ENCODE peak calls at places on chromosomes 3 and 15, in six cellular contexts. One of them, this sample, is unnamed.

GRCh38 chr3:27590437-27591320 is 106.5 kb upstream of the SLC4A7 start:
- DNase-seq in fibroblast of lung: peak
- DNase-seq in stimulated activated CD8-positive, alpha-beta memory T cell treated with anti-CD3 and anti-CD28 coated beads, Interleukin-4, amount 100 ng/mL, for 1 hour: no peak
- DNase-seq in GM04503: no peak
- DNase-seq in sigmoid colon: no peak
- DNase-seq in iPS-NIHi11: no peak
- DNase-seq in this sample: no peak

GRCh38 chr15:72307036-72307435 is 12.9 kb downstream of the CELF6 start:
- DNase-seq in fibroblast of lung: no peak
- DNase-seq in stimulated activated CD8-positive, alpha-beta memory T cell treated with anti-CD3 and anti-CD28 coated beads, Interleukin-4, amount 100 ng/mL, for 1 hour: no peak
- DNase-seq in GM04503: no peak
- DNase-seq in sigmoid colon: peak
- DNase-seq in iPS-NIHi11: no peak
- DNase-seq in this sample: no peak

GRCh38 chr3:133691410-133692107 is 29.8 kb upstream of the TOPBP1 start:
- DNase-seq in fibroblast of lung: no peak
- DNase-seq in stimulated activated CD8-positive, alpha-beta memory T cell treated with anti-CD3 and anti-CD28 coated beads, Interleukin-4, amount 100 ng/mL, for 1 hour: no peak
- DNase-seq in GM04503: no peak
- DNase-seq in sigmoid colon: no peak
- DNase-seq in iPS-NIHi11: no peak
- DNase-seq in this sample: no peak

GRCh38 chr3:29901097-29901496 is 620.2 kb downstream of the RBMS3 start:
- DNase-seq in fibroblast of lung: no peak
- DNase-seq in stimulated activated CD8-positive, alpha-beta memory T cell treated with anti-CD3 and anti-CD28 coated beads, Interleukin-4, amount 100 ng/mL, for 1 hour: no peak
- DNase-seq in GM04503: no peak
- DNase-seq in sigmoid colon: no peak
- DNase-seq in iPS-NIHi11: no peak
- DNase-seq in this sample: peak

GRCh38 chr3:36493051-36493450 is 112.7 kb downstream of the STAC start:
- DNase-seq in fibroblast of lung: no peak
- DNase-seq in stimulated activated CD8-positive, alpha-beta memory T cell treated with anti-CD3 and anti-CD28 coated beads, Interleukin-4, amount 100 ng/mL, for 1 hour: no peak
- DNase-seq in GM04503: no peak
- DNase-seq in sigmoid colon: no peak
- DNase-seq in iPS-NIHi11: no peak
- DNase-seq in this sample: no peak

GRCh38 chr3:10437272-10437994 is 68.0 kb downstream of the ATP2B2 start:
- DNase-seq in fibroblast of lung: peak
- DNase-seq in stimulated activated CD8-positive, alpha-beta memory T cell treated with anti-CD3 and anti-CD28 coated beads, Interleukin-4, amount 100 ng/mL, for 1 hour: peak
- DNase-seq in GM04503: peak
- DNase-seq in sigmoid colon: no peak
- DNase-seq in iPS-NIHi11: no peak
- DNase-seq in this sample: peak

GRCh38 chr3:126417461-126418255 is 22.9 kb downstream of the CFAP100 start:
- DNase-seq in fibroblast of lung: no peak
- DNase-seq in stimulated activated CD8-positive, alpha-beta memory T cell treated with anti-CD3 and anti-CD28 coated beads, Interleukin-4, amount 100 ng/mL, for 1 hour: no peak
- DNase-seq in GM04503: no peak
- DNase-seq in sigmoid colon: peak
- DNase-seq in iPS-NIHi11: no peak
- DNase-seq in this sample: no peak

GRCh38 chr15:40763801-40764765 is at the start of gene GCHFR:
- DNase-seq in fibroblast of lung: peak
- DNase-seq in stimulated activated CD8-positive, alpha-beta memory T cell treated with anti-CD3 and anti-CD28 coated beads, Interleukin-4, amount 100 ng/mL, for 1 hour: no peak
- DNase-seq in GM04503: no peak
- DNase-seq in sigmoid colon: peak
- DNase-seq in iPS-NIHi11: peak
- DNase-seq in this sample: no peak

GRCh38 chr3:127777861-127778711 is 44.2 kb downstream of the MGLL start:
- DNase-seq in fibroblast of lung: no peak
- DNase-seq in stimulated activated CD8-positive, alpha-beta memory T cell treated with anti-CD3 and anti-CD28 coated beads, Interleukin-4, amount 100 ng/mL, for 1 hour: no peak
- DNase-seq in GM04503: no peak
- DNase-seq in sigmoid colon: no peak
- DNase-seq in iPS-NIHi11: no peak
- DNase-seq in this sample: no peak

GRCh38 chr3:108153451-108153981 is 62.7 kb upstream of the CD47 start:
- DNase-seq in fibroblast of lung: peak
- DNase-seq in stimulated activated CD8-positive, alpha-beta memory T cell treated with anti-CD3 and anti-CD28 coated beads, Interleukin-4, amount 100 ng/mL, for 1 hour: peak
- DNase-seq in GM04503: no peak
- DNase-seq in sigmoid colon: no peak
- DNase-seq in iPS-NIHi11: peak
- DNase-seq in this sample: no peak

GRCh38 chr15:75551076-75551475 is 28.0 kb downstream of the PTPN9 start:
- DNase-seq in fibroblast of lung: no peak
- DNase-seq in stimulated activated CD8-positive, alpha-beta memory T cell treated with anti-CD3 and anti-CD28 coated beads, Interleukin-4, amount 100 ng/mL, for 1 hour: no peak
- DNase-seq in GM04503: no peak
- DNase-seq in sigmoid colon: no peak
- DNase-seq in iPS-NIHi11: no peak
- DNase-seq in this sample: no peak

GRCh38 chr15:32682569-32682968 is 35.2 kb upstream of the GREM1 start:
- DNase-seq in fibroblast of lung: peak
- DNase-seq in stimulated activated CD8-positive, alpha-beta memory T cell treated with anti-CD3 and anti-CD28 coated beads, Interleukin-4, amount 100 ng/mL, for 1 hour: no peak
- DNase-seq in GM04503: peak
- DNase-seq in sigmoid colon: no peak
- DNase-seq in iPS-NIHi11: no peak
- DNase-seq in this sample: peak

GRCh38 chr15:26691249-26691648 is 81.6 kb downstream of the GABRB3 start:
- DNase-seq in fibroblast of lung: no peak
- DNase-seq in stimulated activated CD8-positive, alpha-beta memory T cell treated with anti-CD3 and anti-CD28 coated beads, Interleukin-4, amount 100 ng/mL, for 1 hour: no peak
- DNase-seq in GM04503: no peak
- DNase-seq in sigmoid colon: no peak
- DNase-seq in iPS-NIHi11: peak
- DNase-seq in this sample: no peak

GRCh38 chr3:62051506-62051905 is 321.8 kb downstream of the FEZF2 start:
- DNase-seq in fibroblast of lung: peak
- DNase-seq in stimulated activated CD8-positive, alpha-beta memory T cell treated with anti-CD3 and anti-CD28 coated beads, Interleukin-4, amount 100 ng/mL, for 1 hour: no peak
- DNase-seq in GM04503: no peak
- DNase-seq in sigmoid colon: no peak
- DNase-seq in iPS-NIHi11: peak
- DNase-seq in this sample: peak

GRCh38 chr3:69444980-69445379 is 59.1 kb upstream of the FRMD4B start:
- DNase-seq in fibroblast of lung: peak
- DNase-seq in stimulated activated CD8-positive, alpha-beta memory T cell treated with anti-CD3 and anti-CD28 coated beads, Interleukin-4, amount 100 ng/mL, for 1 hour: no peak
- DNase-seq in GM04503: no peak
- DNase-seq in sigmoid colon: no peak
- DNase-seq in iPS-NIHi11: no peak
- DNase-seq in this sample: no peak

GRCh38 chr15:29535952-29536351 is 266.3 kb upstream of the NSMCE3 start:
- DNase-seq in fibroblast of lung: no peak
- DNase-seq in stimulated activated CD8-positive, alpha-beta memory T cell treated with anti-CD3 and anti-CD28 coated beads, Interleukin-4, amount 100 ng/mL, for 1 hour: no peak
- DNase-seq in GM04503: no peak
- DNase-seq in sigmoid colon: no peak
- DNase-seq in iPS-NIHi11: no peak
- DNase-seq in this sample: no peak

GRCh38 chr3:183281126-183281797 is 28.2 kb downstream of the B3GNT5 start:
- DNase-seq in fibroblast of lung: no peak
- DNase-seq in stimulated activated CD8-positive, alpha-beta memory T cell treated with anti-CD3 and anti-CD28 coated beads, Interleukin-4, amount 100 ng/mL, for 1 hour: no peak
- DNase-seq in GM04503: no peak
- DNase-seq in sigmoid colon: no peak
- DNase-seq in iPS-NIHi11: no peak
- DNase-seq in this sample: peak

GRCh38 chr3:31270010-31270409 is 262.7 kb upstream of the STT3B start:
- DNase-seq in fibroblast of lung: no peak
- DNase-seq in stimulated activated CD8-positive, alpha-beta memory T cell treated with anti-CD3 and anti-CD28 coated beads, Interleukin-4, amount 100 ng/mL, for 1 hour: no peak
- DNase-seq in GM04503: no peak
- DNase-seq in sigmoid colon: no peak
- DNase-seq in iPS-NIHi11: no peak
- DNase-seq in this sample: no peak

GRCh38 chr3:69386535-69387385 is 872 bp upstream of the FRMD4B start:
- DNase-seq in fibroblast of lung: no peak
- DNase-seq in stimulated activated CD8-positive, alpha-beta memory T cell treated with anti-CD3 and anti-CD28 coated beads, Interleukin-4, amount 100 ng/mL, for 1 hour: no peak
- DNase-seq in GM04503: no peak
- DNase-seq in sigmoid colon: no peak
- DNase-seq in iPS-NIHi11: peak
- DNase-seq in this sample: no peak

GRCh38 chr3:164879201-164879600 is 199.1 kb downstream of the SI start:
- DNase-seq in fibroblast of lung: no peak
- DNase-seq in stimulated activated CD8-positive, alpha-beta memory T cell treated with anti-CD3 and anti-CD28 coated beads, Interleukin-4, amount 100 ng/mL, for 1 hour: no peak
- DNase-seq in GM04503: no peak
- DNase-seq in sigmoid colon: no peak
- DNase-seq in iPS-NIHi11: no peak
- DNase-seq in this sample: no peak

GRCh38 chr15:92393994-92394326 is 279 bp downstream of the ST8SIA2 start:
- DNase-seq in fibroblast of lung: no peak
- DNase-seq in stimulated activated CD8-positive, alpha-beta memory T cell treated with anti-CD3 and anti-CD28 coated beads, Interleukin-4, amount 100 ng/mL, for 1 hour: no peak
- DNase-seq in GM04503: no peak
- DNase-seq in sigmoid colon: no peak
- DNase-seq in iPS-NIHi11: peak
- DNase-seq in this sample: no peak

GRCh38 chr15:31384568-31384967 is 57.9 kb downstream of the KLF13 start:
- DNase-seq in fibroblast of lung: no peak
- DNase-seq in stimulated activated CD8-positive, alpha-beta memory T cell treated with anti-CD3 and anti-CD28 coated beads, Interleukin-4, amount 100 ng/mL, for 1 hour: no peak
- DNase-seq in GM04503: no peak
- DNase-seq in sigmoid colon: no peak
- DNase-seq in iPS-NIHi11: no peak
- DNase-seq in this sample: no peak

GRCh38 chr3:127524300-127524896 is 66.1 kb downstream of the TPRA1 start:
- DNase-seq in fibroblast of lung: no peak
- DNase-seq in stimulated activated CD8-positive, alpha-beta memory T cell treated with anti-CD3 and anti-CD28 coated beads, Interleukin-4, amount 100 ng/mL, for 1 hour: no peak
- DNase-seq in GM04503: no peak
- DNase-seq in sigmoid colon: no peak
- DNase-seq in iPS-NIHi11: peak
- DNase-seq in this sample: no peak

GRCh38 chr15:43958894-43959330 is 132.1 kb downstream of the WDR76 start:
- DNase-seq in fibroblast of lung: peak
- DNase-seq in stimulated activated CD8-positive, alpha-beta memory T cell treated with anti-CD3 and anti-CD28 coated beads, Interleukin-4, amount 100 ng/mL, for 1 hour: no peak
- DNase-seq in GM04503: peak
- DNase-seq in sigmoid colon: no peak
- DNase-seq in iPS-NIHi11: no peak
- DNase-seq in this sample: peak

GRCh38 chr15:101458158-101458895 is 31.2 kb downstream of the PCSK6 start:
- DNase-seq in fibroblast of lung: no peak
- DNase-seq in stimulated activated CD8-positive, alpha-beta memory T cell treated with anti-CD3 and anti-CD28 coated beads, Interleukin-4, amount 100 ng/mL, for 1 hour: no peak
- DNase-seq in GM04503: no peak
- DNase-seq in sigmoid colon: peak
- DNase-seq in iPS-NIHi11: no peak
- DNase-seq in this sample: no peak

GRCh38 chr15:79595995-79596622 is 164.0 kb downstream of the MINAR1 start:
- DNase-seq in fibroblast of lung: peak
- DNase-seq in stimulated activated CD8-positive, alpha-beta memory T cell treated with anti-CD3 and anti-CD28 coated beads, Interleukin-4, amount 100 ng/mL, for 1 hour: no peak
- DNase-seq in GM04503: no peak
- DNase-seq in sigmoid colon: no peak
- DNase-seq in iPS-NIHi11: peak
- DNase-seq in this sample: peak

GRCh38 chr3:14428087-14429067 is 26.0 kb downstream of the SLC6A6 start:
- DNase-seq in fibroblast of lung: peak
- DNase-seq in stimulated activated CD8-positive, alpha-beta memory T cell treated with anti-CD3 and anti-CD28 coated beads, Interleukin-4, amount 100 ng/mL, for 1 hour: no peak
- DNase-seq in GM04503: no peak
- DNase-seq in sigmoid colon: no peak
- DNase-seq in iPS-NIHi11: peak
- DNase-seq in this sample: peak

GRCh38 chr3:8644748-8645390 is at the start of gene SSUH2:
- DNase-seq in fibroblast of lung: no peak
- DNase-seq in stimulated activated CD8-positive, alpha-beta memory T cell treated with anti-CD3 and anti-CD28 coated beads, Interleukin-4, amount 100 ng/mL, for 1 hour: no peak
- DNase-seq in GM04503: no peak
- DNase-seq in sigmoid colon: peak
- DNase-seq in iPS-NIHi11: no peak
- DNase-seq in this sample: no peak

GRCh38 chr3:128591728-128592426 is 58.7 kb downstream of the RPN1 start:
- DNase-seq in fibroblast of lung: no peak
- DNase-seq in stimulated activated CD8-positive, alpha-beta memory T cell treated with anti-CD3 and anti-CD28 coated beads, Interleukin-4, amount 100 ng/mL, for 1 hour: no peak
- DNase-seq in GM04503: no peak
- DNase-seq in sigmoid colon: no peak
- DNase-seq in iPS-NIHi11: no peak
- DNase-seq in this sample: no peak

GRCh38 chr3:128498127-128498626 is 5.2 kb upstream of the GATA2 start:
- DNase-seq in fibroblast of lung: no peak
- DNase-seq in stimulated activated CD8-positive, alpha-beta memory T cell treated with anti-CD3 and anti-CD28 coated beads, Interleukin-4, amount 100 ng/mL, for 1 hour: no peak
- DNase-seq in GM04503: no peak
- DNase-seq in sigmoid colon: peak
- DNase-seq in iPS-NIHi11: no peak
- DNase-seq in this sample: no peak

GRCh38 chr15:81777546-81777945 is 268.3 kb downstream of the MEX3B start:
- DNase-seq in fibroblast of lung: no peak
- DNase-seq in stimulated activated CD8-positive, alpha-beta memory T cell treated with anti-CD3 and anti-CD28 coated beads, Interleukin-4, amount 100 ng/mL, for 1 hour: no peak
- DNase-seq in GM04503: no peak
- DNase-seq in sigmoid colon: no peak
- DNase-seq in iPS-NIHi11: no peak
- DNase-seq in this sample: no peak

GRCh38 chr3:41881233-41881821 is 80.6 kb downstream of the ULK4 start:
- DNase-seq in fibroblast of lung: peak
- DNase-seq in stimulated activated CD8-positive, alpha-beta memory T cell treated with anti-CD3 and anti-CD28 coated beads, Interleukin-4, amount 100 ng/mL, for 1 hour: no peak
- DNase-seq in GM04503: no peak
- DNase-seq in sigmoid colon: no peak
- DNase-seq in iPS-NIHi11: no peak
- DNase-seq in this sample: peak

GRCh38 chr15:74451861-74452835 is 8.8 kb downstream of the UBL7 start:
- DNase-seq in fibroblast of lung: no peak
- DNase-seq in stimulated activated CD8-positive, alpha-beta memory T cell treated with anti-CD3 and anti-CD28 coated beads, Interleukin-4, amount 100 ng/mL, for 1 hour: no peak
- DNase-seq in GM04503: no peak
- DNase-seq in sigmoid colon: no peak
- DNase-seq in iPS-NIHi11: no peak
- DNase-seq in this sample: no peak

GRCh38 chr3:21672303-21672702 is 78.7 kb downstream of the ZNF385D start:
- DNase-seq in fibroblast of lung: peak
- DNase-seq in stimulated activated CD8-positive, alpha-beta memory T cell treated with anti-CD3 and anti-CD28 coated beads, Interleukin-4, amount 100 ng/mL, for 1 hour: no peak
- DNase-seq in GM04503: peak
- DNase-seq in sigmoid colon: no peak
- DNase-seq in iPS-NIHi11: no peak
- DNase-seq in this sample: peak

GRCh38 chr3:62601238-62601856 is 228.0 kb upstream of the FEZF2 start:
- DNase-seq in fibroblast of lung: peak
- DNase-seq in stimulated activated CD8-positive, alpha-beta memory T cell treated with anti-CD3 and anti-CD28 coated beads, Interleukin-4, amount 100 ng/mL, for 1 hour: no peak
- DNase-seq in GM04503: no peak
- DNase-seq in sigmoid colon: no peak
- DNase-seq in iPS-NIHi11: no peak
- DNase-seq in this sample: no peak

GRCh38 chr3:190912736-190913135 is 50.2 kb upstream of the GMNC start:
- DNase-seq in fibroblast of lung: no peak
- DNase-seq in stimulated activated CD8-positive, alpha-beta memory T cell treated with anti-CD3 and anti-CD28 coated beads, Interleukin-4, amount 100 ng/mL, for 1 hour: no peak
- DNase-seq in GM04503: no peak
- DNase-seq in sigmoid colon: no peak
- DNase-seq in iPS-NIHi11: no peak
- DNase-seq in this sample: no peak

This sample was measured in astrocyte of the cerebellum.